ENCODE peak calls at places on chromosomes 4 and X, in four cellular contexts. One of them, this sample, is unnamed.

GRCh38 chr4:85446462-85446861 is 28.5 kb upstream of the ARHGAP24 start:
- DNase-seq in transverse colon: no peak
- DNase-seq in spleen: no peak
- DNase-seq in upper lobe of left lung: no peak
- DNase-seq in this sample: no peak

GRCh38 chrX:150253946-150254615 is 109.0 kb upstream of the MAMLD1 start:
- DNase-seq in upper lobe of left lung: no peak
- DNase-seq in transverse colon: no peak
- DNase-seq in spleen: no peak
- DNase-seq in this sample: no peak

GRCh38 chr4:88091378-88091777 is 67.1 kb downstream of the ABCG2 start:
- DNase-seq in upper lobe of left lung: no peak
- DNase-seq in transverse colon: no peak
- DNase-seq in spleen: no peak
- DNase-seq in this sample: no peak

GRCh38 chrX:17075004-17075403 is 128.5 kb downstream of the REPS2 start:
- DNase-seq in spleen: no peak
- DNase-seq in upper lobe of left lung: no peak
- DNase-seq in transverse colon: no peak
- DNase-seq in this sample: no peak

GRCh38 chr4:2797188-2797544 is 4.3 kb downstream of the SH3BP2 start:
- DNase-seq in upper lobe of left lung: no peak
- DNase-seq in spleen: peak; percentile 76
- DNase-seq in transverse colon: no peak
- DNase-seq in this sample: no peak

GRCh38 chr4:1594871-1595788 is 89.0 kb downstream of the FAM53A start:
- DNase-seq in transverse colon: no peak
- DNase-seq in upper lobe of left lung: peak; percentile 67
- DNase-seq in spleen: peak; percentile 51
- DNase-seq in this sample: no peak

GRCh38 chrX:28628101-28628500 is 40.9 kb downstream of the IL1RAPL1 start:
- DNase-seq in spleen: no peak
- DNase-seq in upper lobe of left lung: no peak
- DNase-seq in transverse colon: no peak
- DNase-seq in this sample: no peak

GRCh38 chr4:94507708-94508107 is 56.0 kb downstream of the PDLIM5 start:
- DNase-seq in spleen: no peak
- DNase-seq in transverse colon: peak; percentile 30
- DNase-seq in upper lobe of left lung: no peak
- DNase-seq in this sample: no peak

GRCh38 chr4:172344266-172344772 is 531.1 kb downstream of the GALNTL6 start:
- DNase-seq in spleen: no peak
- DNase-seq in transverse colon: no peak
- DNase-seq in upper lobe of left lung: no peak
- DNase-seq in this sample: no peak

GRCh38 chr4:81722229-81722900 is 250.7 kb upstream of the RASGEF1B start:
- DNase-seq in spleen: no peak
- DNase-seq in transverse colon: peak; percentile 14
- DNase-seq in upper lobe of left lung: no peak
- DNase-seq in this sample: no peak

GRCh38 chr4:107740381-107740780 is 20.3 kb upstream of the PAPSS1 start:
- DNase-seq in spleen: no peak
- DNase-seq in transverse colon: no peak
- DNase-seq in upper lobe of left lung: no peak
- DNase-seq in this sample: no peak

GRCh38 chrX:88605222-88605583 is 141.8 kb upstream of the CPXCR1 start:
- DNase-seq in upper lobe of left lung: no peak
- DNase-seq in transverse colon: no peak
- DNase-seq in spleen: no peak
- DNase-seq in this sample: no peak

GRCh38 chrX:2162695-2163094 is 338.1 kb downstream of the DHRSX start:
- DNase-seq in upper lobe of left lung: no peak
- DNase-seq in transverse colon: no peak
- DNase-seq in spleen: no peak
- DNase-seq in this sample: no peak

GRCh38 chr4:28558871-28559270 is 1698.2 kb downstream of the STIM2 start:
- DNase-seq in spleen: no peak
- DNase-seq in transverse colon: no peak
- DNase-seq in upper lobe of left lung: no peak
- DNase-seq in this sample: no peak

GRCh38 chrX:14673236-14673635 is 143.9 kb downstream of the GLRA2 start:
- DNase-seq in transverse colon: no peak
- DNase-seq in spleen: no peak
- DNase-seq in upper lobe of left lung: no peak
- DNase-seq in this sample: no peak

GRCh38 chr4:8244931-8245460 is 24.6 kb upstream of the HTRA3 start:
- DNase-seq in transverse colon: no peak
- DNase-seq in spleen: no peak
- DNase-seq in upper lobe of left lung: peak; percentile 78
- DNase-seq in this sample: no peak

GRCh38 chr4:4470208-4470607 is 71.6 kb downstream of the STX18 start:
- DNase-seq in transverse colon: no peak
- DNase-seq in spleen: no peak
- DNase-seq in upper lobe of left lung: no peak
- DNase-seq in this sample: no peak

GRCh38 chrX:108299704-108300103 is 138.5 kb downstream of the COL4A6 start:
- DNase-seq in transverse colon: no peak
- DNase-seq in upper lobe of left lung: no peak
- DNase-seq in spleen: no peak
- DNase-seq in this sample: no peak

GRCh38 chr4:123856689-123857545 is 460.3 kb downstream of the SPRY1 start:
- DNase-seq in transverse colon: peak; percentile 39
- DNase-seq in upper lobe of left lung: no peak
- DNase-seq in spleen: no peak
- DNase-seq in this sample: peak; percentile 61

GRCh38 chr4:181676546-181676945 is 566.7 kb upstream of the TENM3 start:
- DNase-seq in spleen: no peak
- DNase-seq in upper lobe of left lung: no peak
- DNase-seq in transverse colon: no peak
- DNase-seq in this sample: no peak

GRCh38 chr4:108337923-108338322 is 169.2 kb upstream of the LEF1 start:
- DNase-seq in spleen: no peak
- DNase-seq in transverse colon: no peak
- DNase-seq in upper lobe of left lung: no peak
- DNase-seq in this sample: no peak

GRCh38 chrX:372856-373640 is 13.7 kb downstream of the PPP2R3B start:
- DNase-seq in upper lobe of left lung: peak; percentile 84
- DNase-seq in transverse colon: no peak
- DNase-seq in spleen: peak; percentile 72
- DNase-seq in this sample: no peak

GRCh38 chr4:94504545-94504944 is 52.8 kb downstream of the PDLIM5 start:
- DNase-seq in transverse colon: no peak
- DNase-seq in upper lobe of left lung: no peak
- DNase-seq in spleen: no peak
- DNase-seq in this sample: no peak

GRCh38 chr4:98287328-98287727 is 26.1 kb downstream of the RAP1GDS1 start:
- DNase-seq in upper lobe of left lung: no peak
- DNase-seq in spleen: no peak
- DNase-seq in transverse colon: no peak
- DNase-seq in this sample: no peak

GRCh38 chr4:98293089-98293887 is 32.1 kb downstream of the RAP1GDS1 start:
- DNase-seq in spleen: no peak
- DNase-seq in upper lobe of left lung: no peak
- DNase-seq in transverse colon: no peak
- DNase-seq in this sample: no peak

GRCh38 chr4:98285676-98286075 is 24.5 kb downstream of the RAP1GDS1 start:
- DNase-seq in transverse colon: no peak
- DNase-seq in spleen: no peak
- DNase-seq in upper lobe of left lung: no peak
- DNase-seq in this sample: no peak

GRCh38 chr4:98290511-98290910 is 29.3 kb downstream of the RAP1GDS1 start:
- DNase-seq in upper lobe of left lung: no peak
- DNase-seq in spleen: no peak
- DNase-seq in transverse colon: no peak
- DNase-seq in this sample: no peak

GRCh38 chr4:98289375-98289774 is 28.2 kb downstream of the RAP1GDS1 start:
- DNase-seq in transverse colon: no peak
- DNase-seq in upper lobe of left lung: no peak
- DNase-seq in spleen: no peak
- DNase-seq in this sample: no peak
- H3K4me3 ChIP-seq in transverse colon: no peak overlapping the region
- H3K4me3 ChIP-seq in upper lobe of left lung: no peak overlapping the region
- H3K4me3 ChIP-seq in spleen: no peak overlapping the region
- H3K4me3 ChIP-seq in this sample: no peak overlapping the region

DNA sequence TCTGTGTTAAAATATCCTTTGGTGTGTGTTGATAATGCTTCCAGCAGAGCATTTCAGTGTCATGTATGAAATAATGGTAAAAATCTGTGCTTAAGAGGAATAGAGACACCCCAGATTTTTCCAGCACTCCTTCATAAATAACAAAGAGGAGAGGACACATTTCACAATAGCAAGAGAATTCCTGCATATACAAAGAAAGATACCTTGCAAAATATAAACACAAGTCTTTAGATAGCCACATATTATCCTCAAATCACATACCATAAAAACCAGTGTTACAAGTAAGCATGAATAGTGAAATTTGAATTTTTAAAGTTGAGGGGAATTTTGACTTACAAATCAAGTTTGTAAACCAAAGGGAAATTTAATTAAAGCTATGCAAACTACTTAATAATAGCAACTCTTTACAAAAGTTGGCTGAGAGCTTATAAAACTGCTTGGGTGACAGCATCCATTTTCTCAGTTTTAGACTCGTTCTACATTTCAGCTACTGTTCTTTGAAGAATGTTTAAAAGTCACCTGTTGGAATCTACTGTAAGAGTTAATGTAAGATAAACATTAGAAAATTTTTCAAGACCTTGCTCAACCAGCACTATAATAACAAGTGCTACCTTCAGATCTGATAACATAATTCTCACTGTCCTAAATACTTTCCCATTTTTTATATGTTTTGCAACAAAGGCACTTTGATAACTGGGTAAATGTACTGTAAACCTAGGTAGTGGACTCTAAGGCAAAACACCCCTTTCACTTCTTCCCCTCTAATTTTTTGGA is 3.7 kb downstream of the APELA start:
- DNase-seq in upper lobe of left lung: no peak
- DNase-seq in transverse colon: no peak
- DNase-seq in spleen: no peak
- DNase-seq in this sample: no peak
- H3K27ac ChIP-seq in upper lobe of left lung: no peak overlapping the region
- H3K27ac ChIP-seq in transverse colon: no peak overlapping the region
- H3K27ac ChIP-seq in spleen: no peak overlapping the region
- H3K27ac ChIP-seq in this sample: peak overlapping the region; percentile 87

GRCh38 chr4:138181288-138181687 is 60.9 kb downstream of the SLC7A11 start:
- DNase-seq in upper lobe of left lung: no peak
- DNase-seq in spleen: no peak
- DNase-seq in transverse colon: no peak
- DNase-seq in this sample: no peak
- TF ChIP-seq POLR2AphosphoS5 in upper lobe of left lung: no peak
- TF ChIP-seq POLR2AphosphoS5 in spleen: no peak
- TF ChIP-seq POLR2AphosphoS5 in transverse colon: peak; percentile 71
- TF ChIP-seq POLR2AphosphoS5 in this sample: no peak

GRCh38 chr4:86788826-86789225 is 60.4 kb downstream of the SLC10A6 start:
- DNase-seq in upper lobe of left lung: no peak
- DNase-seq in transverse colon: no peak
- DNase-seq in spleen: no peak
- DNase-seq in this sample: no peak
- H3K4me3 ChIP-seq in upper lobe of left lung: no peak overlapping the region
- H3K4me3 ChIP-seq in transverse colon: no peak overlapping the region
- H3K4me3 ChIP-seq in spleen: no peak overlapping the region
- H3K4me3 ChIP-seq in this sample: no peak overlapping the region

DNA sequence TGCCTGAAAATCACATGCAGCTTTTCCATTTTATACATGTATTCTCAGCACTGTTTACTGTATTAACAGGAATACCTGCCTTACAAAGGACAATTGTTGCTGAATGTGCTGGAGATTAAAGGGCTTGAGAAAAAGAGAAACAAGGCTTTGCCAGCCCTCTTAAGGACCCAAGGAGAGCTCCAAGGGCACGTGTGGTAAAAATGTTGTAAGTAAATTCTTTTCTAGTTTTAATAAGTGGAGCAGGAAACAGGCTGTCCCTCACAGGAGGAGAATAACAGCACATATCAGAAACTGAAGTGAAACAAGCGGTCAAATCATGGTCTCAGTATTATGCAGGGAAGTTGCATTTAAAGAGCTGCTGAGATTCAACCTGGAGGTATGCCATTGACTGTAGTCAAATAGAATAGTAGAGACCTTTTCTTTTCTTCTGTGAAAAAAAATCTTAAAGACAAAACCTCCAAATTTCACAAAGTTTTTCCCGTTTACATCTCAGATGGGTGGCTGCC is 18.5 kb downstream of the IGFBP7 start:
- DNase-seq in spleen: no peak
- DNase-seq in upper lobe of left lung: no peak
- DNase-seq in transverse colon: no peak
- DNase-seq in this sample: no peak
- H3K27ac ChIP-seq in spleen: no peak overlapping the region
- H3K27ac ChIP-seq in upper lobe of left lung: no peak overlapping the region
- H3K27ac ChIP-seq in transverse colon: no peak overlapping the region
- H3K27ac ChIP-seq in this sample: no peak overlapping the region

GRCh38 chr4:140237616-140238352 is 83.8 kb upstream of the MAML3 start:
- DNase-seq in transverse colon: peak; percentile 71
- DNase-seq in upper lobe of left lung: peak; percentile 53
- DNase-seq in spleen: peak; percentile 83
- DNase-seq in this sample: peak; percentile 82
- TF ChIP-seq POLR2AphosphoS5 in transverse colon: peak; percentile 60
- TF ChIP-seq POLR2AphosphoS5 in upper lobe of left lung: no peak
- TF ChIP-seq POLR2AphosphoS5 in spleen: peak; percentile 71
- TF ChIP-seq POLR2AphosphoS5 in this sample: peak; percentile 63

GRCh38 chr4:140085924-140086323 is 68.1 kb downstream of the MAML3 start:
- DNase-seq in transverse colon: no peak
- DNase-seq in upper lobe of left lung: no peak
- DNase-seq in spleen: no peak
- DNase-seq in this sample: no peak
- H3K4me3 ChIP-seq in transverse colon: no peak overlapping the region
- H3K4me3 ChIP-seq in upper lobe of left lung: no peak overlapping the region
- H3K4me3 ChIP-seq in spleen: no peak overlapping the region
- H3K4me3 ChIP-seq in this sample: no peak overlapping the region

This sample was measured in SK-N-MC.